ENCODE peak calls at places on chromosomes 4 and X, in four cellular contexts. Q is IMR-90, O is GM12878, T is endothelial cell of umbilical vein. V is an unnamed sample.

GRCh38 chr4:160319221-160319867 is 1216.5 kb downstream of the RAPGEF2 start:
- DNase-seq in Q (no peak), O (no peak), T (no peak), V (no peak)

GRCh38 chr4:15378055-15378454 is 49.8 kb upstream of the C1QTNF7 start:
- DNase-seq in Q (peak; percentile 38), O (no peak), T (no peak), V (no peak)

GRCh38 chr4:4923208-4923607 is 63.7 kb downstream of the MSX1 start:
- DNase-seq in Q (no peak), O (no peak), T (no peak), V (no peak)

GRCh38 chr4:125041372-125041930 is 273.3 kb upstream of the FAT4 start:
- DNase-seq in Q (no peak), O (no peak), T (peak; percentile 32), V (no peak)

GRCh38 chr4:184384056-184384809 is 90.1 kb downstream of the IRF2 start:
- DNase-seq in Q (peak; percentile 96), O (peak; percentile 92), T (peak; percentile 74), V (no peak)

GRCh38 chr4:20443406-20443805 is 191.7 kb downstream of the SLIT2 start:
- DNase-seq in Q (no peak), O (no peak), T (no peak), V (no peak)

GRCh38 chr4:28313729-28314713 is 1453.4 kb downstream of the STIM2 start:
- DNase-seq in Q (no peak), O (no peak), T (no peak), V (no peak)

GRCh38 chrX:49266536-49267445 is 2.3 kb upstream of the FOXP3 start:
- DNase-seq in Q (no peak), O (no peak), T (no peak), V (no peak)

GRCh38 chr4:121738780-121739547 is 26.0 kb downstream of the SMIM43 start:
- DNase-seq in Q (peak; percentile 85), O (no peak), T (no peak), V (no peak)

GRCh38 chrX:7552758-7553157 is 290.2 kb upstream of the VCX start:
- DNase-seq in Q (no peak), O (no peak), T (no peak), V (no peak)

GRCh38 chrX:29455702-29456101 is 759.7 kb upstream of the MAGEB2 start:
- DNase-seq in Q (no peak), O (no peak), T (no peak), V (no peak)

GRCh38 chr4:11670304-11670703 is 241.6 kb upstream of the HS3ST1 start:
- DNase-seq in Q (no peak), O (no peak), T (no peak), V (no peak)

GRCh38 chrX:7132335-7133035 is 15.0 kb upstream of the STS start:
- DNase-seq in Q (peak; percentile 73), O (no peak), T (peak; percentile 71), V (peak; percentile 87)

GRCh38 chrX:20906571-20906970 is 467.6 kb upstream of the CNKSR2 start:
- DNase-seq in Q (no peak), O (no peak), T (no peak), V (no peak)

GRCh38 chrX:35122756-35123155 is 180.2 kb downstream of the FAM47B start:
- DNase-seq in Q (peak; percentile 70), O (no peak), T (no peak), V (no peak)

GRCh38 chr4:85787133-85787532 is 312.2 kb downstream of the ARHGAP24 start:
- DNase-seq in Q (peak; percentile 93), O (no peak), T (peak; percentile 81), V (no peak)

GRCh38 chrX:69285881-69286545 is 120.8 kb upstream of the PJA1 start:
- DNase-seq in Q (no peak), O (no peak), T (no peak), V (peak; percentile 81)

GRCh38 chr4:6732441-6733357 is 16.7 kb downstream of the BLOC1S4 start:
- DNase-seq in Q (peak; percentile 94), O (no peak), T (peak; percentile 15), V (peak; percentile 89)

GRCh38 chr4:124018383-124019317 is 622.1 kb downstream of the SPRY1 start:
- DNase-seq in Q (peak; percentile 37), O (peak; percentile 33), T (peak; percentile 43), V (no peak)

GRCh38 chr4:89754531-89754930 is 82.4 kb downstream of the SNCA start:
- DNase-seq in Q (no peak), O (no peak), T (no peak), V (no peak)

GRCh38 chr4:108030332-108030731 is 40.6 kb downstream of the HADH start:
- DNase-seq in Q (peak; percentile 76), O (no peak), T (peak; percentile 49), V (peak; percentile 69)

GRCh38 chr4:1409806-1410425 is 3.7 kb upstream of the NKX1-1 start:
- DNase-seq in Q (no peak), O (no peak), T (no peak), V (no peak)

GRCh38 chr4:85474818-85475630 is at the start of gene ARHGAP24:
- DNase-seq in Q (peak; percentile 83), O (peak; percentile 51), T (peak; percentile 76), V (no peak)

GRCh38 chrX:17740137-17741122 is 3.1 kb downstream of the SCML1 start:
- DNase-seq in Q (no peak), O (no peak), T (no peak), V (no peak)

GRCh38 chr4:111359602-111360001 is 736.7 kb upstream of the PITX2 start:
- DNase-seq in Q (no peak), O (no peak), T (no peak), V (no peak)

GRCh38 chrX:95346854-95347253 is 1337.8 kb upstream of the DIAPH2 start:
- DNase-seq in Q (peak; percentile 5), O (no peak), T (no peak), V (no peak)

GRCh38 chr4:41281038-41281634 is 24.4 kb downstream of the UCHL1 start:
- DNase-seq in Q (peak; percentile 77), O (peak; percentile 48), T (peak; percentile 87), V (peak; percentile 74)

GRCh38 chr4:147825451-147826287 is 93.8 kb downstream of the ARHGAP10 start:
- DNase-seq in Q (no peak), O (no peak), T (peak; percentile 67), V (peak; percentile 6)

GRCh38 chr4:185235480-185236154 is 26.2 kb downstream of the SNX25 start:
- DNase-seq in Q (peak; percentile 38), O (no peak), T (no peak), V (no peak)

GRCh38 chr4:25504932-25505636 is 128.0 kb downstream of the ANAPC4 start:
- DNase-seq in Q (no peak), O (no peak), T (no peak), V (no peak)

GRCh38 chr4:25503779-25504178 is 126.7 kb downstream of the ANAPC4 start:
- DNase-seq in Q (no peak), O (no peak), T (no peak), V (no peak)

GRCh38 chr4:25506032-25506571 is 129.0 kb downstream of the ANAPC4 start:
- DNase-seq in Q (no peak), O (no peak), T (no peak), V (no peak)

GRCh38 chr4:25509656-25510055 is 132.6 kb downstream of the ANAPC4 start:
- DNase-seq in Q (no peak), O (no peak), T (no peak), V (no peak)

GRCh38 chr4:25505637-25505991 is 128.6 kb downstream of the ANAPC4 start:
- DNase-seq in Q (no peak), O (no peak), T (no peak), V (no peak)
- TF ChIP-seq FOS in Q (no peak), O (no peak), T (no peak), V (no peak)

DNA sequence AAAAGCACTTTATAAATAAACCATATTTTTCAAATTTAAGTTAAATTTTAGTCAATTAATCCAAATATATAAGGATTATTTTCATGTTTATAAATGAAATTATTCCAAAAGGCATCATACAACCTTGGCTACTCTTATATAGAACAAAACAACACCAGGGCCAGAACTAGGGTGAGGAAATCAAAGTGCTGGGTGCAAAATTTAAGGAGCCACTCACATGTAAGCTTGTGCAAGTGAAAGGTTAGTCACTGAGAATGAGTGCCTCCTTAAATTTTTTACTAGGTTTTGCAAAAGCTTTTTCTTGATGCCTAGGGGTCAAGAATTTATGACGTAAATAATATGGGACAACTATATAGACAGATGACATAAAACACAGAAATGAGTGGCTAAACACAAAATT is 83.4 kb upstream of the COX18 start:
- DNase-seq in Q (no peak), O (no peak), T (no peak), V (no peak)
- H3K36me3 ChIP-seq in Q (peaks cover 21% of the 10 kb centered on the region), O (peaks cover 2% of the 10 kb centered on the region), T (peaks cover 2% of the 10 kb centered on the region), V (peaks cover 86% of the 10 kb centered on the region)

GRCh38 chrX:104165894-104166734 is at the start of gene FAM199X:
- DNase-seq in Q (peak; percentile 82), O (peak; percentile 33), T (peak; percentile 91), V (peak; percentile 91)

GRCh38 chrX:104168127-104168526 is 1.9 kb downstream of the FAM199X start:
- DNase-seq in Q (no peak), O (no peak), T (no peak), V (no peak)

GRCh38 chrX:104172788-104173187 is 6.5 kb downstream of the FAM199X start:
- DNase-seq in Q (no peak), O (no peak), T (no peak), V (no peak)

GRCh38 chrX:104172121-104172520 is 5.9 kb downstream of the FAM199X start:
- DNase-seq in Q (no peak), O (no peak), T (no peak), V (no peak)

GRCh38 chrX:104166735-104167436 is 633 bp downstream of the FAM199X start:
- DNase-seq in Q (no peak), O (no peak), T (no peak), V (peak; percentile 13)
- TF ChIP-seq FOS in Q (no peak), O (no peak), T (no peak), V (no peak)

GRCh38 chr4:99573735-99574368 is 772 bp upstream of the MTTP start:
- DNase-seq in Q (no peak), O (no peak), T (no peak), V (no peak)

GRCh38 chr4:99572527-99573240 is 1.9 kb upstream of the MTTP start:
- DNase-seq in Q (peak; percentile 6), O (no peak), T (no peak), V (no peak)

GRCh38 chr4:99574530-99575314 is at the start of gene MTTP:
- DNase-seq in Q (no peak), O (no peak), T (no peak), V (no peak)

GRCh38 chr4:99578679-99579078 is 4.1 kb downstream of the MTTP start:
- DNase-seq in Q (no peak), O (no peak), T (no peak), V (no peak)
- H3K36me3 ChIP-seq in Q (no peaks in the 10 kb centered on the region), O (no peaks in the 10 kb centered on the region), T (no peaks in the 10 kb centered on the region), V (no peaks in the 10 kb centered on the region)

GRCh38 chr4:177558995-177559394 is 116.8 kb upstream of the AGA start:
- DNase-seq in Q (no peak), O (no peak), T (no peak), V (no peak)
- TF ChIP-seq FOS in Q (no peak), O (no peak), T (no peak), V (no peak)

V was measured in K562.